ENCODE peak calls at places on chromosome 15, in four cellular contexts. One of them, this sample, is unnamed.

GRCh38 chr15:73078722-73079121 is 26.5 kb downstream of the NEO1 start:
- DNase-seq in upper lobe of left lung: no peak
- DNase-seq in DND-41: no peak
- DNase-seq in A673: peak
- DNase-seq in this sample: no peak

GRCh38 chr15:46654993-46655392 is 1020.2 kb downstream of the SQOR start:
- DNase-seq in upper lobe of left lung: no peak
- DNase-seq in DND-41: no peak
- DNase-seq in A673: no peak
- DNase-seq in this sample: no peak

GRCh38 chr15:54519577-54519976 is 541.3 kb downstream of the UNC13C start:
- DNase-seq in upper lobe of left lung: no peak
- DNase-seq in DND-41: no peak
- DNase-seq in A673: no peak
- DNase-seq in this sample: no peak

GRCh38 chr15:58457466-58457965 is 25.7 kb downstream of the LIPC start:
- DNase-seq in A673: no peak
- DNase-seq in DND-41: no peak
- DNase-seq in upper lobe of left lung: no peak
- DNase-seq in this sample: no peak

GRCh38 chr15:92714071-92714456 is 58.5 kb upstream of the FAM174B start:
- DNase-seq in DND-41: no peak
- DNase-seq in A673: peak
- DNase-seq in upper lobe of left lung: no peak
- DNase-seq in this sample: no peak

GRCh38 chr15:75049392-75049791 is 26.0 kb downstream of the PPCDC start:
- DNase-seq in DND-41: no peak
- DNase-seq in upper lobe of left lung: peak
- DNase-seq in A673: peak
- DNase-seq in this sample: no peak

GRCh38 chr15:89458440-89458839 is 37.9 kb downstream of the RHCG start:
- DNase-seq in A673: no peak
- DNase-seq in DND-41: no peak
- DNase-seq in upper lobe of left lung: no peak
- DNase-seq in this sample: no peak

GRCh38 chr15:99452010-99452409 is 113.8 kb upstream of the MEF2A start:
- DNase-seq in DND-41: no peak
- DNase-seq in A673: no peak
- DNase-seq in upper lobe of left lung: no peak
- DNase-seq in this sample: peak

GRCh38 chr15:55530861-55531313 is 22.9 kb upstream of the DNAAF4 start:
- DNase-seq in A673: no peak
- DNase-seq in upper lobe of left lung: no peak
- DNase-seq in DND-41: no peak
- DNase-seq in this sample: no peak

GRCh38 chr15:98983333-98983732 is 24.3 kb downstream of the PGPEP1L start:
- DNase-seq in DND-41: no peak
- DNase-seq in A673: peak
- DNase-seq in upper lobe of left lung: no peak
- DNase-seq in this sample: no peak

GRCh38 chr15:41716864-41717263 is 56.7 kb downstream of the MGA start:
- DNase-seq in upper lobe of left lung: no peak
- DNase-seq in A673: no peak
- DNase-seq in DND-41: no peak
- DNase-seq in this sample: no peak

GRCh38 chr15:31485431-31485830 is 158.8 kb downstream of the KLF13 start:
- DNase-seq in upper lobe of left lung: no peak
- DNase-seq in A673: no peak
- DNase-seq in DND-41: no peak
- DNase-seq in this sample: no peak

GRCh38 chr15:34437687-34438086 is at the start of gene GOLGA8A:
- DNase-seq in DND-41: no peak
- DNase-seq in A673: peak
- DNase-seq in upper lobe of left lung: peak
- DNase-seq in this sample: peak

GRCh38 chr15:42378011-42378410 is 18.7 kb downstream of the CAPN3 start:
- DNase-seq in A673: no peak
- DNase-seq in upper lobe of left lung: no peak
- DNase-seq in DND-41: no peak
- DNase-seq in this sample: no peak

GRCh38 chr15:89078831-89079810 is 9.1 kb upstream of the ABHD2 start:
- DNase-seq in A673: no peak
- DNase-seq in upper lobe of left lung: no peak
- DNase-seq in DND-41: no peak
- DNase-seq in this sample: no peak

GRCh38 chr15:63133786-63134185 is 12.1 kb downstream of the LACTB start:
- DNase-seq in DND-41: no peak
- DNase-seq in upper lobe of left lung: no peak
- DNase-seq in A673: no peak
- DNase-seq in this sample: no peak

GRCh38 chr15:37016287-37016686 is 84.1 kb downstream of the MEIS2 start:
- DNase-seq in A673: no peak
- DNase-seq in DND-41: no peak
- DNase-seq in upper lobe of left lung: no peak
- DNase-seq in this sample: no peak

GRCh38 chr15:40695469-40695910 is 516 bp downstream of the RAD51 start:
- DNase-seq in upper lobe of left lung: no peak
- DNase-seq in A673: peak
- DNase-seq in DND-41: no peak
- DNase-seq in this sample: no peak

GRCh38 chr15:46091860-46092450 is 457.1 kb downstream of the SQOR start:
- DNase-seq in upper lobe of left lung: peak
- DNase-seq in DND-41: peak
- DNase-seq in A673: peak
- DNase-seq in this sample: no peak

GRCh38 chr15:56739964-56740640 is 6.8 kb upstream of the ZNF280D start:
- DNase-seq in A673: peak
- DNase-seq in upper lobe of left lung: no peak
- DNase-seq in DND-41: peak
- DNase-seq in this sample: no peak

GRCh38 chr15:56737791-56738190 is 4.5 kb upstream of the ZNF280D start:
- DNase-seq in upper lobe of left lung: no peak
- DNase-seq in DND-41: no peak
- DNase-seq in A673: no peak
- DNase-seq in this sample: no peak

GRCh38 chr15:56741541-56741940 is 8.2 kb upstream of the ZNF280D start:
- DNase-seq in DND-41: no peak
- DNase-seq in upper lobe of left lung: no peak
- DNase-seq in A673: no peak
- DNase-seq in this sample: no peak

GRCh38 chr15:56736881-56737707 is 3.8 kb upstream of the ZNF280D start:
- DNase-seq in DND-41: no peak
- DNase-seq in A673: no peak
- DNase-seq in upper lobe of left lung: no peak
- DNase-seq in this sample: no peak

DNA sequence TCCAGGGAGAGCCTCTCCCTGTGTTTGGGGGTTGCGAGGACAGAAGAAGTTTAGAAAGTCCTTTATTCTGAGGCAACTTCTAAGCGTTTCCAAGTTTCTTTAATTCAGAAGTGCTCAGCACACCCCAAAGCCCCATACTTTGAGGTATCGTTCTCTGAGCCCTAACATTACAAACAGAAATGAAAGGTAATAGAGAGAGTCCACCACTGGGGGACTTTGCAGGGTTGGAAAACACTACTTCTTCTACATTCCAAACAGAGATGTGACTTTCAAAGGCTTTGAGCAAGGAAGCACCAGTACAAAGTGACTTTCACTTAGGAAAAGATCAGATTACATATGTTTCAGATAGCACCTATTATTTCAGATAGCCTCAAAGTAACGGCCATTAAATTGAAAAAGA is 6.2 kb upstream of the ZNF280D start:
- DNase-seq in A673: no peak
- DNase-seq in upper lobe of left lung: no peak
- DNase-seq in DND-41: no peak
- DNase-seq in this sample: no peak
- TF ChIP-seq CTCF in A673: no peak
- TF ChIP-seq CTCF in upper lobe of left lung: no peak
- TF ChIP-seq CTCF in DND-41: no peak
- TF ChIP-seq CTCF in this sample: no peak

GRCh38 chr15:65916041-65916663 is 46.9 kb downstream of the RAB11A start:
- DNase-seq in upper lobe of left lung: no peak
- DNase-seq in A673: no peak
- DNase-seq in DND-41: no peak
- DNase-seq in this sample: no peak

GRCh38 chr15:65917936-65918335 is 48.6 kb downstream of the RAB11A start:
- DNase-seq in DND-41: no peak
- DNase-seq in upper lobe of left lung: no peak
- DNase-seq in A673: no peak
- DNase-seq in this sample: no peak

GRCh38 chr15:65917407-65917756 is 48.1 kb downstream of the RAB11A start:
- DNase-seq in DND-41: no peak
- DNase-seq in A673: no peak
- DNase-seq in upper lobe of left lung: no peak
- DNase-seq in this sample: no peak

GRCh38 chr15:65914981-65915925 is 46.0 kb downstream of the RAB11A start:
- DNase-seq in DND-41: no peak
- DNase-seq in upper lobe of left lung: no peak
- DNase-seq in A673: no peak
- DNase-seq in this sample: no peak

DNA sequence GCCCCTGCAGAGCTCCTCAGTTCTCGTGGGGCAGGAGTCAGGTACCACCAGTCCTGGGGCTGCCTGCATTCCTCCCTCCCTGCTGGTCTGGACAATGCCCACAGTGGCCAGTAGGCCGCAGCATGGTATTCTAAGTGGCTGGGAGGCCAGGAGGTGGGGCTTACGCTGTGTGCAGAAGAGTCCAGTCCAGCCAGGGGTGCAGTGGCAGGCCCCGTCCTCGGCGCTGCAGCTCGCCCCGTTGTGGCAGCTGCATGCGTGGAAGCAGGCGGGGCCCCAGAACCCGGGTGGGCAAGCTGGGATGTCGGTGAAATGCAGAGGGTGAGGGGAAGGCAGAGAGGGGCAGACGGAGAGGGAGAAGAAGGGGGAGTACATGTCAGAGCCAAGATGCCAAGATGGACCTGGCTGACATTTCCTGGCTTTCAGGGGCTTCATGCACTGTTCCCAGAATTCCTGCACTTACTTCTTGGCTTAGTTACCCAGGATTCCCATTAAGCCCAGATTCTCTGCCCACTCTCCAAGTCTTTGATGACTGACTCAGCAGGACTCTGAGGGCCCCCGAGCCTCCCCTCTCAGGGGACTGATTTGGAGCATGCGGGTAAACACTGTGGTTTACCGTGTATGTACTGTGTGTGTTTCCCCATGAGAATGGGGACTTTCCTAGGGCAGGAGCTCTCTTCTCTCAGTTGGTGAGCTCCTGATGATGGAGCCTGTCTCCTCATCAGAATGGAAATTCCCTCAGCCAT is 47.5 kb downstream of the RAB11A start:
- DNase-seq in DND-41: no peak
- DNase-seq in A673: no peak
- DNase-seq in upper lobe of left lung: peak
- DNase-seq in this sample: peak
- TF ChIP-seq CTCF in DND-41: peak
- TF ChIP-seq CTCF in A673: peak
- TF ChIP-seq CTCF in upper lobe of left lung: peak
- TF ChIP-seq CTCF in this sample: no peak

DNA sequence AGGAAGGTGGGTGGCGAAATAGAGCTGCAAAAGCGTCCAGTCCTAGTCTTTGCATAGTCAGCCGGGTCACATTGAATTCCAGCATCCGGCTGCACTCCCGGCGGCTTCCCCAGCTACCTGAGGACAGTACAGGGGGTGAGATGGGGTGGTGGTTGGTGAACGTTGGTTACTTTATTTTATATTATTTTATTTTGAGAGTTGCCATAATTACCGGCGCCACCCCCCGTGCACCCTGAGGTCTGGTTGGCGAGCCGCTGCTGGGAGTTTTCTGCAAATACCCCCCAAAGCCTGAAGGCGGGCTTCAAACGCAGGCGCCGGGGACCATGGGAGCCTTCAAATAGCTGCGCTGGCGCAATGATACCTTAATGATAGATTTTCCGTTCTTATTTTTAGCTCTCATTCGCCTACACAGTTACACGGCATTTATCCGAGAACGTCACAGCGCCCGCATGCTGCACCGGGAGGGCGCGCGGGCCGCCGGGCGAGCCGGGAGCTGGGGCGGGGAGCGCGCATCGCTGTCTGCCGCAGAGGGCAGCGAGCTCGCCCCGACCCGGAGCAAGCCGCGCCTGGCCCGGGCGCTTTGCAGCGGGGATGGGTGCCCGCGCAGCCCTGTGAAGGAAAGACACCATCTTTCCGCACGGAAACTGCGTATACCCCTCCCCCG is 756 bp upstream of the RASGRF1 start:
- DNase-seq in A673: peak
- DNase-seq in DND-41: no peak
- DNase-seq in upper lobe of left lung: peak
- DNase-seq in this sample: no peak
- TF ChIP-seq CTCF in A673: no peak
- TF ChIP-seq CTCF in DND-41: no peak
- TF ChIP-seq CTCF in upper lobe of left lung: no peak
- TF ChIP-seq CTCF in this sample: no peak

GRCh38 chr15:81166949-81167816 is 29.5 kb upstream of the IL16 start:
- DNase-seq in A673: no peak
- DNase-seq in DND-41: no peak
- DNase-seq in upper lobe of left lung: no peak
- DNase-seq in this sample: no peak

GRCh38 chr15:81161851-81162250 is 27.8 kb downstream of the CFAP161 start:
- DNase-seq in A673: no peak
- DNase-seq in upper lobe of left lung: no peak
- DNase-seq in DND-41: no peak
- DNase-seq in this sample: no peak

GRCh38 chr15:81165565-81165964 is 31.1 kb upstream of the IL16 start:
- DNase-seq in A673: no peak
- DNase-seq in DND-41: no peak
- DNase-seq in upper lobe of left lung: no peak
- DNase-seq in this sample: no peak

GRCh38 chr15:81161215-81161673 is 27.2 kb downstream of the CFAP161 start:
- DNase-seq in A673: no peak
- DNase-seq in DND-41: no peak
- DNase-seq in upper lobe of left lung: no peak
- DNase-seq in this sample: no peak

DNA sequence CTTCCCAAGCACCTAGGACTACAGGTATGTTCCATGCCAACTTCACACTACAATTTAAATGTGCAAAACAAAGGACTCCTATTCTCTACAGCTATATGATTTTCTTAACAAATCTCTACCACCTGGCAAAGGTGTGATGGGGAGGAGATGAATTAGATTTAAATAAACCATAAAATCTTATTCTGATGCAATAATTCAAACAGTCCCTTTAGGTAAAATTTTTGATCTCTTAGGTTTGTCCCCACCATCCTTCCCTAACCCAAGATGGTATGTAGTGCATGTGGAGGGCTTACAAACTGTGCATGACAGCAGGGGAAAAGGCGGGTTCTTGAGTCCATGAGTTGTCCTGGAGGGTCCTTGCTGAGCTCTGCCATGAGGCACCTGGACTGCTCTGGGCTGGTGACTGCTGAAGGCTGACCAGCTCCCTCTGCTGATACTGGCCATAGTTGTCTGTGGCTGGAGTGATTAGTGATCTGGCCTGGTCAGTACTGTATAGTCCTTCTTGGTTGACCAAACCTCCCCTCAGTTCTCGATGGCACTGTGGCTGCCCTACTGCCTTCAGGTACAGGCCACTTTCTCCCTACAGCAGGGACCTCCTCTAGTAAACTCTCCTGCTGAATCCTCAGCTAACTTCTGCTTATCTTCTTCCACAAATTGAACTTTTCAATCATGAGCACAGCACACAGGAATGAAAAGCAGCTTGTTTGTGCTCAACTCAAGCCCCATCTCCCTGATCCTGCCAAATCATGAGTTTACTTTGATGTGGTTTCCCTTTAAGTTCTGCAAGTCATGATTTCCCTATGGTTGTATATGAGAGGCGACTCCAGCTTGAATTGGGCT is 30.1 kb downstream of the CFAP161 start:
- DNase-seq in DND-41: peak
- DNase-seq in upper lobe of left lung: no peak
- DNase-seq in A673: no peak
- DNase-seq in this sample: no peak
- TF ChIP-seq CTCF in DND-41: no peak
- TF ChIP-seq CTCF in upper lobe of left lung: no peak
- TF ChIP-seq CTCF in A673: no peak
- TF ChIP-seq CTCF in this sample: no peak

This sample was measured in activated B cell treated with CpG ODN at 0.5 μM for 24 hours.